ENCODE peak calls at places on chromosome 14, in six cellular contexts. Z is NCI-H1436 treated with DMSO at 0.1 percent for 48 hours; D is EL; F is C1 segment of cervical spinal cord; P is activated CD4-positive, alpha-beta T cell treated with anti-CD3 and anti-CD28 coated beads for 36 hours; M is substantia nigra. S is an unnamed sample.

GRCh38 chr14:57209561-57209960 is 59.1 kb downstream of the EXOC5 start:
- DNase-seq in Z (no peak), D (peak), F (no peak), M (no peak), P (no peak), S (no peak)

GRCh38 chr14:35879654-35880249 is 53.6 kb downstream of the BRMS1L start:
- DNase-seq in P (no peak), M (no peak), D (peak), F (no peak), Z (no peak), S (peak)

GRCh38 chr14:32939254-32940065 is 781 bp downstream of the NPAS3 start:
- DNase-seq in D (peak), Z (no peak), F (peak), M (peak), P (peak), S (peak)

GRCh38 chr14:93008381-93008780 is 85.4 kb downstream of the CHGA start:
- DNase-seq in P (no peak), Z (no peak), F (no peak), D (peak), M (peak), S (no peak)

GRCh38 chr14:95519699-95520098 is 3.2 kb upstream of the SYNE3 start:
- DNase-seq in Z (no peak), D (peak), F (no peak), P (peak), M (peak), S (no peak)

GRCh38 chr14:95432152-95433093 is 84.0 kb downstream of the SYNE3 start:
- DNase-seq in F (no peak), D (no peak), P (no peak), Z (no peak), M (peak), S (no peak)

GRCh38 chr14:52918486-52918885 is 32.4 kb downstream of the FERMT2 start:
- DNase-seq in F (no peak), D (peak), P (peak), Z (no peak), M (no peak), S (no peak)

GRCh38 chr14:69357544-69358200 is 40.4 kb downstream of the ERH start:
- DNase-seq in F (no peak), M (no peak), D (no peak), Z (no peak), P (no peak), S (no peak)

GRCh38 chr14:102512713-102513373 is 3.3 kb upstream of the ANKRD9 start:
- DNase-seq in Z (no peak), D (no peak), M (no peak), F (no peak), P (no peak), S (no peak)

GRCh38 chr14:53601409-53601808 is 355.2 kb downstream of the BMP4 start:
- DNase-seq in F (no peak), P (no peak), D (no peak), Z (no peak), M (no peak), S (no peak)

GRCh38 chr14:96634896-96635295 is 132.7 kb downstream of the PAPOLA start:
- DNase-seq in D (no peak), F (no peak), P (no peak), Z (no peak), M (no peak), S (no peak)

GRCh38 chr14:53180272-53181221 is 27.4 kb upstream of the DDHD1 start:
- DNase-seq in Z (no peak), D (peak), F (no peak), P (peak), M (no peak), S (peak)

GRCh38 chr14:75542585-75543091 is 20.4 kb downstream of the BATF start:
- DNase-seq in P (peak), M (peak), F (no peak), D (peak), Z (no peak), S (no peak)

GRCh38 chr14:61651355-61651754 is 44.0 kb upstream of the HIF1A start:
- DNase-seq in P (no peak), M (no peak), F (no peak), Z (no peak), D (no peak), S (no peak)

GRCh38 chr14:97336816-97337215 is 539.6 kb downstream of the VRK1 start:
- DNase-seq in F (no peak), M (peak), Z (no peak), P (no peak), D (no peak), S (no peak)

GRCh38 chr14:87102979-87103378 is 890.0 kb downstream of the GALC start:
- DNase-seq in F (no peak), Z (no peak), M (no peak), P (no peak), D (no peak), S (no peak)

GRCh38 chr14:51922624-51923023 is 62.2 kb downstream of the GNG2 start:
- DNase-seq in P (no peak), M (no peak), Z (no peak), F (no peak), D (no peak), S (no peak)

GRCh38 chr14:94541234-94541975 is 19.8 kb upstream of the SERPINA4 start:
- DNase-seq in D (no peak), F (no peak), Z (no peak), M (no peak), P (no peak), S (no peak)

GRCh38 chr14:20630340-20631022 is 11.0 kb downstream of the OR6S1 start:
- DNase-seq in F (no peak), M (no peak), P (peak), D (peak), Z (no peak), S (peak)

GRCh38 chr14:75563931-75564330 is 14.5 kb upstream of the FLVCR2 start:
- DNase-seq in Z (no peak), M (no peak), F (no peak), D (no peak), P (no peak), S (no peak)

GRCh38 chr14:105261781-105262180 is 13.4 kb downstream of the BTBD6 start:
- DNase-seq in F (no peak), Z (no peak), D (no peak), P (no peak), M (no peak), S (no peak)

GRCh38 chr14:91399868-91400640 is 17.6 kb downstream of the CCDC88C start:
- DNase-seq in P (peak), Z (no peak), F (no peak), D (no peak), M (no peak), S (peak)

GRCh38 chr14:100282766-100283419 is 23.4 kb downstream of the SLC25A29 start:
- DNase-seq in F (no peak), Z (no peak), M (no peak), P (no peak), D (no peak), S (no peak)

GRCh38 chr14:31106768-31107167 is 80.6 kb upstream of the STRN3 start:
- DNase-seq in P (no peak), F (no peak), D (peak), M (no peak), Z (no peak), S (no peak)

GRCh38 chr14:26820101-26820500 is 222.3 kb upstream of the NOVA1 start:
- DNase-seq in M (no peak), P (no peak), D (no peak), F (no peak), Z (peak), S (no peak)

GRCh38 chr14:87967496-87967895 is 25.5 kb downstream of the GALC start:
- DNase-seq in F (no peak), D (no peak), P (no peak), M (no peak), Z (no peak), S (no peak)

GRCh38 chr14:37587438-37587837 is 7.6 kb downstream of the FOXA1 start:
- DNase-seq in M (no peak), F (no peak), P (no peak), Z (no peak), D (no peak), S (no peak)

GRCh38 chr14:101861464-101861863 is 100.0 kb downstream of the PPP2R5C start:
- DNase-seq in D (no peak), P (no peak), Z (no peak), F (no peak), M (no peak), S (no peak)

GRCh38 chr14:104249092-104249491 is 110.7 kb downstream of the KIF26A start:
- DNase-seq in F (no peak), D (no peak), P (no peak), M (no peak), Z (no peak), S (no peak)